ENCODE peak calls at places on chromosomes 16 and 17, in ten cellular contexts. N is lung; L is HCT116; V is tibial artery; M is SJCRH30; H is tibial nerve; I is neuronal stem cell; D is CD4-positive, alpha-beta memory T cell; C is upper lobe of right lung; F is fibroblast of lung. A is an unnamed sample.
A peak's percentile ranks its signal among the peaks of the same experiment; 100 is the strongest.

GRCh38 chr17:75457047-75457654 is 716 bp downstream of the TMEM94 start:
- DNase-seq in N (no peak), L (no peak), V (no peak), M (peak; percentile 81), H (no peak), I (no peak), D (peak; percentile 14), C (peak; percentile 70), F (peak; percentile 69), A (peak; percentile 54)

GRCh38 chr17:6699997-6700947 is 12.9 kb downstream of the SLC13A5 start:
- DNase-seq in N (no peak), L (no peak), V (no peak), M (no peak), H (no peak), I (no peak), D (no peak), C (no peak), F (no peak), A (no peak)

GRCh38 chr16:49833055-49833454 is 22.9 kb downstream of the ZNF423 start:
- DNase-seq in N (no peak), L (no peak), V (peak; percentile 77), M (no peak), H (peak; percentile 67), I (no peak), D (no peak), C (no peak), F (no peak), A (peak; percentile 69)

GRCh38 chr16:14095883-14096551 is 24.9 kb downstream of the MRTFB start:
- DNase-seq in N (no peak), L (peak; percentile 76), V (no peak), M (no peak), H (no peak), I (no peak), D (no peak), C (no peak), F (peak; percentile 64), A (no peak)

GRCh38 chr16:16996830-16997229 is 473.9 kb downstream of the XYLT1 start:
- DNase-seq in N (no peak), L (no peak), V (no peak), M (no peak), H (no peak), I (no peak), D (no peak), C (no peak), F (no peak), A (no peak)

GRCh38 chr16:15949210-15950166 is at the start of gene ABCC1:
- DNase-seq in N (no peak), L (no peak), V (no peak), M (peak; percentile 15), H (no peak), I (peak; percentile 48), D (peak; percentile 60), C (peak; percentile 78), F (peak; percentile 26), A (peak; percentile 73)

GRCh38 chr17:15456972-15457722 is 10.3 kb downstream of the CDRT4 start:
- DNase-seq in N (peak; percentile 51), L (no peak), V (peak; percentile 69), M (peak; percentile 87), H (peak; percentile 78), I (no peak), D (no peak), C (no peak), F (peak; percentile 87), A (no peak)

GRCh38 chr17:37315601-37316000 is 60.2 kb upstream of the C17orf78 start:
- DNase-seq in N (no peak), L (no peak), V (no peak), M (no peak), H (no peak), I (no peak), D (no peak), C (no peak), F (no peak), A (no peak)

GRCh38 chr17:76408037-76408849 is 23.8 kb downstream of the SPHK1 start:
- DNase-seq in N (peak; percentile 74), L (peak; percentile 42), V (no peak), M (peak; percentile 61), H (peak; percentile 27), I (peak; percentile 32), D (peak; percentile 66), C (peak; percentile 81), F (no peak), A (peak; percentile 73)

GRCh38 chr16:78259883-78260282 is 160.4 kb downstream of the WWOX start:
- DNase-seq in N (no peak), L (no peak), V (no peak), M (no peak), H (no peak), I (no peak), D (no peak), C (no peak), F (no peak), A (no peak)

GRCh38 chr17:27315322-27315721 is 21.4 kb downstream of the WSB1 start:
- DNase-seq in N (peak; percentile 68), L (no peak), V (peak; percentile 92), M (no peak), H (peak; percentile 76), I (no peak), D (no peak), C (peak; percentile 77), F (peak; percentile 96), A (peak; percentile 84)

GRCh38 chr17:17315142-17315821 is 12.1 kb downstream of the NT5M start:
- DNase-seq in N (no peak), L (no peak), V (no peak), M (peak; percentile 64), H (no peak), I (no peak), D (no peak), C (peak; percentile 19), F (no peak), A (no peak)

GRCh38 chr17:33888455-33888854 is 366.6 kb upstream of the CCL2 start:
- DNase-seq in N (no peak), L (no peak), V (no peak), M (no peak), H (no peak), I (no peak), D (no peak), C (no peak), F (peak; percentile 52), A (no peak)

GRCh38 chr17:16814439-16814838 is 124.4 kb downstream of the CCDC144A start:
- DNase-seq in N (no peak), L (no peak), V (no peak), M (no peak), H (no peak), I (no peak), D (no peak), C (no peak), F (no peak), A (no peak)

DNA sequence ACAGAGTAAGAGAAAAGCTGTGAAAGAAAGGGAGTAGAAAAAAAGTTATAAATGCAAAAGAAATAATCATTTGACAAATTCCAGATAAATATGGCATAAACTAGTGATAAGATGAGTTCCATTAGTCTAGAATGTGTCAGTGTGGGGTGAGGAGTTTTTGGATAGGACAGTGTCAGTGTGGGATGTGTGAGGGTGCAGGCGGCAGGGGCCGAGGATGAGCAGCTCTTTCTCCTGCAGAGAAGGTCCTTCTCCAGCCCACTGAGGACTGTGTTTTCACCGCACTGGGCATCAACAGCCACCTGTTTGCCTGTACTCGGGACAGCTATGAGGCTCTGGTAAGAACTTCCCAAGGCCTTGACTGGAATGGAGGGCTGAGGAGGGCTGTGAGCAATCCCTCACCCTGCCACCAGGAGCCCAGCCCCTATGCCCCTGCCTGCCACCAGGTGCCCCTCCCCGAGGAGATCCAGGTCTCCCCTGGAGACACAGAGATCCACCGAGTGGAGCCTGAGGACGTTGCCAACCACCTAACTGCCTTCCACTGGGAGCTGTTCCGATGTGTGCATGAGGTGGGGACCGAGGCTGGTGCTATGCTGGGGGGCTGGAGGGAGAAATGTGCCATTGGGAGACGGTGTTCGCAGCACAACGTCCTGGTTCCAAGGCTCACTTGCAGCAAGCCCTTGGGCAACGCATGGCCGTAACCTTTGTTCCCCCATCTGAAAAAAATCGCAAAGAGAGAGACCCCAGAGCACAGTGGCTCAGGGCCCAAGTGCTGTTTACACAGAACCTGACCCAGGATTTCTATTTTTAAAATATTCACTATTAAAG is 13.1 kb downstream of the RAPGEFL1 start:
- DNase-seq in N (no peak), L (no peak), V (no peak), M (no peak), H (no peak), I (no peak), D (peak; percentile 14), C (no peak), F (no peak), A (peak; percentile 34)
- H3K4me3 ChIP-seq in N (no peak overlapping the region), L (no peak overlapping the region), V (no peak overlapping the region), M (no peak overlapping the region), H (peak overlapping the region; percentile 67), I (no peak overlapping the region), D (no peak overlapping the region), C (no peak overlapping the region), F (no peak overlapping the region), A (no peak overlapping the region)

GRCh38 chr16:35450648-35451047 is 1991.2 kb downstream of the TP53TG3F start:
- DNase-seq in N (no peak), L (no peak), V (no peak), M (no peak), H (no peak), I (no peak), D (no peak), C (no peak), F (no peak), A (no peak)
- H3K9me3 ChIP-seq in N (peaks cover 29% of the 10 kb centered on the region), L (peaks cover 38% of the 10 kb centered on the region), V (no peaks in the 10 kb centered on the region), M (no peaks in the 10 kb centered on the region), H (no peaks in the 10 kb centered on the region), I (peaks cover 50% of the 10 kb centered on the region), D (no peaks in the 10 kb centered on the region), C (peaks cover 20% of the 10 kb centered on the region), F (peaks cover 3% of the 10 kb centered on the region), A (no peaks in the 10 kb centered on the region)

DNA sequence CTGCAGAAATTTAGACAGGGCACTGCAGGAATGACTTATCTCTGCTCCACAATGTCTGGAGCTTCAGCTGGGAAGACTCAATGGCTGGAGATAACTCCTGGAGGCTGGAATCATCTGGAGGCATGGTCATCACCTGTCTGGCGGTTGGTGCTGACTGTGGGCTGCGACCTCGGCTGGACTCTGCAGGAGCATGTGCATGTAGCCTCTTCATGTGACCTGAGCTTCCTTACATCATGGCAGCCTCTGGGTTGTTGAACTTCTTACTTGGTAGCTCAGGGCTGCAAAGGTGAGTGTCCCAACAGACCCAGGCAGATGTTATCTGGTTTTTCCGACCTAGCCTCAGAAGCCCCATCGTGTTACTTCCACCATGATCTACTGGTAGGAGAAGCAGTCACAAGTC is 188.2 kb upstream of the RPL38 start:
- DNase-seq in N (no peak), L (no peak), V (no peak), M (no peak), H (no peak), I (no peak), D (no peak), C (no peak), F (no peak), A (no peak)
- H3K27me3 ChIP-seq in N (no peaks in the 10 kb centered on the region), L (peaks cover 82% of the 10 kb centered on the region), V (peaks cover 35% of the 10 kb centered on the region), M (peaks cover 6% of the 10 kb centered on the region), H (peaks cover 11% of the 10 kb centered on the region), I (peaks cover 19% of the 10 kb centered on the region), D (no peaks in the 10 kb centered on the region), C (peaks cover 20% of the 10 kb centered on the region), F (no peaks in the 10 kb centered on the region), A (no peaks in the 10 kb centered on the region)

DNA sequence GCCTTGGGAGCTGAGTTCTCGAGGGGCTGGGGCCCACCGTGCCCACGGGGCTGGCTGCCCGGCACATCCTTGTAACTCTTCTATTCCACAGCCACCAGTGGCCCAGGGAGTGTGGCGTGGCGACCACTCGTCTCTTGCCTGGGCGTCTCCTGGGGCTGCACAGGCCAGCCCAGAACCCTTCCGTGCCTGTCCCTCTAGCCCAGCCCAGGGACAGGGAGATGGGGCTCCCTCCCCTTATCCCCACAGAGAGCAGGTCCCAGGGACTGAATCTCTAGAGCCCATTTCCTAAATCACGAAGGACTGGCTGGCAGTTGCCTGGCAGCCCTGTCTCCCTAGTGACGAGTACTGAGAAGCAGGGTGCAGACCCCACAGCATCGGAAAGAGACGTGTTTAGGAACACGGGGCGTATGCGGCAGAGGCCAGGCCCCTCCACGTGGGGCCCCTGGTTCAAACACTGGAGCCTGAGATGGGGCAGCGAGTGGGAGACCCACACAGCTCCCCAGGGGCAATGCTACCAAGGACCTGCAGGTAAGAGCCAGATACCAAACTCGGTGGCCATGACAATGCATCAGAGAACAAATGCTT is 51.0 kb downstream of the TIMM22 start:
- DNase-seq in N (no peak), L (no peak), V (no peak), M (no peak), H (no peak), I (no peak), D (no peak), C (no peak), F (no peak), A (no peak)
- H3K4me3 ChIP-seq in N (no peak overlapping the region), L (no peak overlapping the region), V (no peak overlapping the region), M (no peak overlapping the region), H (no peak overlapping the region), I (no peak overlapping the region), D (no peak overlapping the region), C (no peak overlapping the region), F (no peak overlapping the region), A (no peak overlapping the region)